ENCODE peak calls at places on chromosomes 1 and 21, in seven cellular contexts. One of them, this sample, is unnamed.

GRCh38 chr1:218259800-218260199 is 25.3 kb upstream of the RRP15 start:
- DNase-seq in OCI-LY7: peak
- DNase-seq in mucosa of descending colon: no peak
- DNase-seq in AG04450: no peak
- DNase-seq in GM12878: no peak
- DNase-seq in BJ: no peak
- DNase-seq in adrenal gland: no peak
- DNase-seq in this sample: no peak

GRCh38 chr1:147622731-147623130 is 47.6 kb downstream of the ACP6 start:
- DNase-seq in GM12878: no peak
- DNase-seq in OCI-LY7: no peak
- DNase-seq in mucosa of descending colon: no peak
- DNase-seq in AG04450: no peak
- DNase-seq in adrenal gland: no peak
- DNase-seq in BJ: no peak
- DNase-seq in this sample: no peak

GRCh38 chr1:159483501-159483900 is 44.0 kb downstream of the OR10J1 start:
- DNase-seq in BJ: no peak
- DNase-seq in adrenal gland: no peak
- DNase-seq in GM12878: no peak
- DNase-seq in AG04450: no peak
- DNase-seq in mucosa of descending colon: no peak
- DNase-seq in OCI-LY7: no peak
- DNase-seq in this sample: no peak

GRCh38 chr1:17412093-17412870 is 27.2 kb downstream of the RCC2 start:
- DNase-seq in OCI-LY7: no peak
- DNase-seq in adrenal gland: peak
- DNase-seq in BJ: no peak
- DNase-seq in mucosa of descending colon: no peak
- DNase-seq in AG04450: no peak
- DNase-seq in GM12878: no peak
- DNase-seq in this sample: no peak

GRCh38 chr21:39188521-39189139 is 5.4 kb upstream of the PSMG1 start:
- DNase-seq in GM12878: no peak
- DNase-seq in BJ: no peak
- DNase-seq in OCI-LY7: no peak
- DNase-seq in adrenal gland: no peak
- DNase-seq in mucosa of descending colon: no peak
- DNase-seq in AG04450: no peak
- DNase-seq in this sample: no peak

GRCh38 chr1:216653001-216653400 is 70.2 kb downstream of the ESRRG start:
- DNase-seq in OCI-LY7: no peak
- DNase-seq in GM12878: no peak
- DNase-seq in BJ: no peak
- DNase-seq in adrenal gland: no peak
- DNase-seq in mucosa of descending colon: no peak
- DNase-seq in AG04450: no peak
- DNase-seq in this sample: no peak

GRCh38 chr1:163202833-163203451 is at the start of gene RGS5:
- DNase-seq in OCI-LY7: no peak
- DNase-seq in AG04450: no peak
- DNase-seq in BJ: no peak
- DNase-seq in GM12878: no peak
- DNase-seq in mucosa of descending colon: no peak
- DNase-seq in adrenal gland: no peak
- DNase-seq in this sample: peak

GRCh38 chr1:114718661-114719423 is 2.3 kb upstream of the NRAS start:
- DNase-seq in AG04450: no peak
- DNase-seq in BJ: no peak
- DNase-seq in OCI-LY7: no peak
- DNase-seq in GM12878: no peak
- DNase-seq in mucosa of descending colon: no peak
- DNase-seq in adrenal gland: no peak
- DNase-seq in this sample: no peak

GRCh38 chr1:206690516-206690915 is 5.8 kb downstream of the MAPKAPK2 start:
- DNase-seq in BJ: no peak
- DNase-seq in adrenal gland: peak
- DNase-seq in GM12878: no peak
- DNase-seq in mucosa of descending colon: no peak
- DNase-seq in AG04450: no peak
- DNase-seq in OCI-LY7: no peak
- DNase-seq in this sample: no peak

GRCh38 chr1:90924982-90925381 is 96.9 kb downstream of the ZNF644 start:
- DNase-seq in OCI-LY7: no peak
- DNase-seq in GM12878: no peak
- DNase-seq in BJ: no peak
- DNase-seq in adrenal gland: no peak
- DNase-seq in mucosa of descending colon: no peak
- DNase-seq in AG04450: no peak
- DNase-seq in this sample: peak

GRCh38 chr1:79496129-79496528 is 489.6 kb upstream of the ADGRL4 start:
- DNase-seq in BJ: no peak
- DNase-seq in AG04450: no peak
- DNase-seq in OCI-LY7: no peak
- DNase-seq in GM12878: no peak
- DNase-seq in adrenal gland: no peak
- DNase-seq in mucosa of descending colon: no peak
- DNase-seq in this sample: no peak

GRCh38 chr21:28615276-28615675 is 377.4 kb downstream of the LTN1 start:
- DNase-seq in OCI-LY7: no peak
- DNase-seq in mucosa of descending colon: no peak
- DNase-seq in BJ: peak
- DNase-seq in AG04450: no peak
- DNase-seq in GM12878: no peak
- DNase-seq in adrenal gland: no peak
- DNase-seq in this sample: peak

GRCh38 chr1:27960762-27961645 is 1.2 kb downstream of the XKR8 start:
- DNase-seq in AG04450: no peak
- DNase-seq in OCI-LY7: no peak
- DNase-seq in adrenal gland: peak
- DNase-seq in BJ: no peak
- DNase-seq in mucosa of descending colon: no peak
- DNase-seq in GM12878: no peak
- DNase-seq in this sample: no peak

GRCh38 chr1:240244968-240245628 is 153.4 kb downstream of the FMN2 start:
- DNase-seq in mucosa of descending colon: no peak
- DNase-seq in BJ: peak
- DNase-seq in GM12878: no peak
- DNase-seq in adrenal gland: no peak
- DNase-seq in AG04450: peak
- DNase-seq in OCI-LY7: no peak
- DNase-seq in this sample: no peak

GRCh38 chr1:206704239-206704638 is 19.5 kb downstream of the MAPKAPK2 start:
- DNase-seq in GM12878: no peak
- DNase-seq in BJ: no peak
- DNase-seq in AG04450: no peak
- DNase-seq in OCI-LY7: no peak
- DNase-seq in mucosa of descending colon: no peak
- DNase-seq in adrenal gland: no peak
- DNase-seq in this sample: no peak

GRCh38 chr1:31861346-31861745 is 45.5 kb upstream of the SPOCD1 start:
- DNase-seq in AG04450: no peak
- DNase-seq in BJ: no peak
- DNase-seq in GM12878: peak
- DNase-seq in adrenal gland: no peak
- DNase-seq in OCI-LY7: peak
- DNase-seq in mucosa of descending colon: no peak
- DNase-seq in this sample: no peak

GRCh38 chr1:214453109-214453722 is 98.2 kb downstream of the PTPN14 start:
- DNase-seq in OCI-LY7: no peak
- DNase-seq in adrenal gland: no peak
- DNase-seq in GM12878: no peak
- DNase-seq in AG04450: no peak
- DNase-seq in mucosa of descending colon: no peak
- DNase-seq in BJ: no peak
- DNase-seq in this sample: no peak

GRCh38 chr1:48807599-48808260 is 31.0 kb upstream of the BEND5 start:
- DNase-seq in adrenal gland: peak
- DNase-seq in GM12878: no peak
- DNase-seq in OCI-LY7: no peak
- DNase-seq in AG04450: no peak
- DNase-seq in mucosa of descending colon: no peak
- DNase-seq in BJ: no peak
- DNase-seq in this sample: no peak

GRCh38 chr1:37389327-37389726 is 85.1 kb upstream of the ZC3H12A start:
- DNase-seq in BJ: no peak
- DNase-seq in adrenal gland: no peak
- DNase-seq in OCI-LY7: no peak
- DNase-seq in AG04450: no peak
- DNase-seq in GM12878: no peak
- DNase-seq in mucosa of descending colon: no peak
- DNase-seq in this sample: no peak

GRCh38 chr1:37393173-37393572 is 81.2 kb upstream of the ZC3H12A start:
- DNase-seq in OCI-LY7: no peak
- DNase-seq in BJ: no peak
- DNase-seq in AG04450: no peak
- DNase-seq in GM12878: no peak
- DNase-seq in mucosa of descending colon: no peak
- DNase-seq in adrenal gland: no peak
- DNase-seq in this sample: no peak

GRCh38 chr1:37392051-37392450 is 82.3 kb upstream of the ZC3H12A start:
- DNase-seq in BJ: no peak
- DNase-seq in GM12878: no peak
- DNase-seq in AG04450: no peak
- DNase-seq in OCI-LY7: no peak
- DNase-seq in mucosa of descending colon: no peak
- DNase-seq in adrenal gland: no peak
- DNase-seq in this sample: no peak

GRCh38 chr1:37391181-37391949 is 83.0 kb upstream of the ZC3H12A start:
- DNase-seq in adrenal gland: no peak
- DNase-seq in mucosa of descending colon: no peak
- DNase-seq in BJ: no peak
- DNase-seq in OCI-LY7: no peak
- DNase-seq in AG04450: no peak
- DNase-seq in GM12878: no peak
- DNase-seq in this sample: no peak

DNA sequence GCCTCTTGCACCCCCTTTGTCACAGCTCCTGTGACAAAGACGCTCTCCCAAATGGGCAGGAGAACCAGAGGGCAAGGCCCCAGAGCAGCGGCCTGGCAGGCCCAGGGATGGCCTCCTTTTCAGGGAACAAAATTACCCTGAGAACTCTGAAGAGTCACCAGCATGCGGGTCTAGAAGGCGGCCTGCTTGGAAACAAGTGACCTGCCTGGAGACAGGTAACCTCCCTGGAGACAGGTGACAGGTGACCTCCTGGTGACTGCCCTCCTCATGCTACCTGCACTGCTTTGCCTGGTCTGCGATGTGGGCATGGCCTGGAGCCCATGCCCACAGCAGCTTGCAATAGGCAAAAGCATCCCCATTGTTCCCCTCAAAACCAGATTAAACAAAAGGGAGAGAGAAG is 86.5 kb upstream of the ZC3H12A start:
- DNase-seq in adrenal gland: no peak
- DNase-seq in BJ: no peak
- DNase-seq in GM12878: no peak
- DNase-seq in OCI-LY7: no peak
- DNase-seq in AG04450: no peak
- DNase-seq in mucosa of descending colon: no peak
- DNase-seq in this sample: no peak
- TF ChIP-seq CTCF in adrenal gland: no peak
- TF ChIP-seq CTCF in BJ: no peak
- TF ChIP-seq CTCF in GM12878: no peak
- TF ChIP-seq CTCF in OCI-LY7: no peak
- TF ChIP-seq CTCF in AG04450: no peak
- TF ChIP-seq CTCF in mucosa of descending colon: no peak
- TF ChIP-seq CTCF in this sample: no peak

DNA sequence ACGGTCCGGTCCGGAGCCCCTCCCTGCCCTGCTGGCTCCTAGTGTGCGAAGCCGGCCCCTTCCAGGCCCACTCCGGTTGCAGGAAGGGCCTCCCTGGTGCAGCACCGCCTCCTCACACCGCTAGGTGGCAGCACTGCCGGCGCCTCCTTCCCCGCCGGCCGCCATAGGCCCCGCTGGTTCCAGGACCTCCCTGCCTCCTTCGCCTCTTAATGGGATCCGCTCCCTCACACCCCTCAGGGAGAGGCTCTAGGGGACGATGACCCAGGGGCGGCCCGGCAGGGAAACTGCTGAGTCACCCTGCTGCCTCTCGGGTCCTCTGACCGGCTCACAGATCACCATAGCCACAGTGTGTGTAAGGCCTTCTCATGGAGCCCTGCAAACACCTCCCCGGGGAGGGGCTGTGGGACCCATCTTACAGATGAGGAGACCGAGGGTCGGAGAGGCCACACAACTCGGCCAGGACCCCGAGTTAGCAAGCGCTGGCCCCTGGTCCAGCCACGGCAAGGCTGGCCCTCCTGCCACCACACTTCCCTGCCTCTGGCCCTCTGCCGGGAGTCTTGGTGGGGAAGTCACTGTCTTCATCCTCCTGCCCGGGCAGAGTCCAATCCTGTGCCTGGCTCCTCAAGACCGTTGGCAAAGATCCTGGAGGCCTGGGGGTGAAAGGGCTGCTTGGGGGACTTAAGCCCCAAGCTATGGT is 1.6 kb upstream of the AJAP1 start:
- DNase-seq in mucosa of descending colon: peak
- DNase-seq in OCI-LY7: peak
- DNase-seq in BJ: no peak
- DNase-seq in AG04450: no peak
- DNase-seq in adrenal gland: peak
- DNase-seq in GM12878: no peak
- DNase-seq in this sample: no peak
- H3K4me3 ChIP-seq in mucosa of descending colon: no peak
- H3K4me3 ChIP-seq in OCI-LY7: no peak
- H3K4me3 ChIP-seq in BJ: no peak
- H3K4me3 ChIP-seq in AG04450: no peak
- H3K4me3 ChIP-seq in adrenal gland: no peak
- H3K4me3 ChIP-seq in GM12878: no peak
- H3K4me3 ChIP-seq in this sample: no peak

GRCh38 chr1:47669081-47669585 is 231.3 kb downstream of the FOXD2 start:
- DNase-seq in GM12878: no peak
- DNase-seq in OCI-LY7: no peak
- DNase-seq in mucosa of descending colon: no peak
- DNase-seq in BJ: no peak
- DNase-seq in adrenal gland: no peak
- DNase-seq in AG04450: no peak
- DNase-seq in this sample: no peak
- TF ChIP-seq CTCF in GM12878: no peak
- TF ChIP-seq CTCF in OCI-LY7: no peak
- TF ChIP-seq CTCF in mucosa of descending colon: no peak
- TF ChIP-seq CTCF in BJ: no peak
- TF ChIP-seq CTCF in adrenal gland: no peak
- TF ChIP-seq CTCF in AG04450: no peak
- TF ChIP-seq CTCF in this sample: no peak

DNA sequence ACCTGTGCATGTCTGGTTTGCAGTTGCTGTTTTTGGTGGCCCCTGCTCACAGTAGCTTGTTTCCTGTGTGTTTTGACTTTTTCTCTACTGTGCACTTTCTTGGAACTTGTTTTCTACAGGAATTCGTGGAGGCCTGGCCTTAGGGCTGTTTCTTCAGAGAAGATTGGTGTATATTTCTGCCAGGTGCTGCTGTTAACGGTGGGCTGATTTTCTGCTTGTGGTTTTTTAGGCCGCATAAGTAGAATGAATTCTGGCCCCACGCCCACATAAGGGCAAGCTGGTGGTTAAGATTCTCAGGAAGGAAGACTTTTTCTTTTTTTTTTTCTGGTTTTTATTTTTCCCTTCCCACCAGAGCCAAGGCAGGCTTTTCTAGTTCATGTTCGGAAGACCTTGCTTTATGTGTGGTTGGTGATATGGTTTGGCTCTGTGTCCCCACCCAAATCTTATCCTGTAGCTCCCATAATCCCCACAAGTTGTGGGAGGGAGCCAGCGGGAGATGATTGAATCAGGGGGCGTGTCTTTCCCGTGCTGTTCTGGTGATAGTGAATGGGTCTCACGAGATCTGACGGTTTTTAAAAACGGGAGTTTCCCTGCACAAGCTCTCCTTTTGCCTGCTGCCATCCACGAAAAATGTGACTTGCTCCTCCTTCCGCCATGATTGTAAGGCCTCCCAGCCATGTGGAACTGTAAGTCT is 71.5 kb upstream of the DISP3 start:
- DNase-seq in AG04450: no peak
- DNase-seq in mucosa of descending colon: no peak
- DNase-seq in OCI-LY7: peak
- DNase-seq in BJ: no peak
- DNase-seq in GM12878: peak
- DNase-seq in adrenal gland: no peak
- DNase-seq in this sample: no peak
- H3K4me3 ChIP-seq in AG04450: no peak
- H3K4me3 ChIP-seq in mucosa of descending colon: no peak
- H3K4me3 ChIP-seq in OCI-LY7: no peak
- H3K4me3 ChIP-seq in BJ: no peak
- H3K4me3 ChIP-seq in GM12878: no peak
- H3K4me3 ChIP-seq in adrenal gland: no peak
- H3K4me3 ChIP-seq in this sample: no peak